ENCODE peak calls at places on chromosomes 6 and 20, in four cellular contexts. One of them, this sample, is unnamed.

GRCh38 chr20:37389844-37390275 is 43.9 kb downstream of the SRC start:
- DNase-seq in hepatocyte: peak; percentile 6
- DNase-seq in thoracic aorta: no peak
- DNase-seq in SK-N-SH: peak; percentile 49
- DNase-seq in this sample: no peak

GRCh38 chr6:96947055-96947454 is 22.5 kb downstream of the KLHL32 start:
- DNase-seq in thoracic aorta: no peak
- DNase-seq in hepatocyte: no peak
- DNase-seq in SK-N-SH: no peak
- DNase-seq in this sample: no peak

GRCh38 chr20:34112600-34113061 is 588 bp upstream of the EIF2S2 start:
- DNase-seq in thoracic aorta: no peak
- DNase-seq in hepatocyte: no peak
- DNase-seq in SK-N-SH: peak; percentile 60
- DNase-seq in this sample: no peak

GRCh38 chr20:41169791-41170351 is 32.5 kb downstream of the PLCG1 start:
- DNase-seq in thoracic aorta: no peak
- DNase-seq in hepatocyte: no peak
- DNase-seq in SK-N-SH: no peak
- DNase-seq in this sample: no peak

GRCh38 chr6:3311798-3312197 is 53.1 kb downstream of the PSMG4 start:
- DNase-seq in SK-N-SH: no peak
- DNase-seq in thoracic aorta: no peak
- DNase-seq in hepatocyte: no peak
- DNase-seq in this sample: no peak

GRCh38 chr6:125904871-125905270 is 51.7 kb upstream of the HINT3 start:
- DNase-seq in thoracic aorta: no peak
- DNase-seq in hepatocyte: no peak
- DNase-seq in SK-N-SH: no peak
- DNase-seq in this sample: no peak

GRCh38 chr6:149082320-149082719 is 235.2 kb upstream of the TAB2 start:
- DNase-seq in hepatocyte: peak; percentile 85
- DNase-seq in SK-N-SH: peak; percentile 58
- DNase-seq in thoracic aorta: peak; percentile 61
- DNase-seq in this sample: no peak

GRCh38 chr6:42154461-42155209 is 12.2 kb upstream of the C6orf132 start:
- DNase-seq in thoracic aorta: no peak
- DNase-seq in SK-N-SH: no peak
- DNase-seq in hepatocyte: no peak
- DNase-seq in this sample: no peak

GRCh38 chr6:150905769-150906168 is 40.3 kb downstream of the MTHFD1L start:
- DNase-seq in thoracic aorta: no peak
- DNase-seq in hepatocyte: no peak
- DNase-seq in SK-N-SH: no peak
- DNase-seq in this sample: no peak
- TF ChIP-seq CTCF in thoracic aorta: peak; percentile 11
- TF ChIP-seq CTCF in hepatocyte: peak; percentile 14
- TF ChIP-seq CTCF in SK-N-SH: peak; percentile 57
- TF ChIP-seq CTCF in this sample: peak; percentile 51

DNA sequence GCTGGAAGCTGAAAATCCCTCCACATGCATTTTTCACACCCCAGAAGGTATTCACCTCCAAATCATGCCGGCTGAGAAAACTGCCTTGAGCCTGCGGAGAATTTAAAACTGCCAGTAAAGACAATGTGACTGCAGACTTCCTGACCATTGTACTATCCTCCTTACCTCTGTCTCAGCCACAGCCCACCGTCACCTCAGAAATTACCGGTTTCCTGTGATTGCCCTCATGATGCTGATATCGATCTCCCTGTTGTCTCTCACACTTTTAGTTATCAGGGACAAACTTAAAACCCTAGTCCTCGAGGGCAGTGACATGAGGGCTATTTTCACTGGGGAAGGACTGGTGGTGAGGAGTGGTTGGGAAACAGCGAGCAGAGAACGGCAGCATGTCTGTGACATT is 30.2 kb upstream of the FOXQ1 start:
- DNase-seq in hepatocyte: no peak
- DNase-seq in SK-N-SH: no peak
- DNase-seq in thoracic aorta: no peak
- DNase-seq in this sample: no peak
- H3K4me3 ChIP-seq in hepatocyte: no peak overlapping the region
- H3K4me3 ChIP-seq in SK-N-SH: no peak overlapping the region
- H3K4me3 ChIP-seq in thoracic aorta: no peak overlapping the region
- H3K4me3 ChIP-seq in this sample: no peak overlapping the region

GRCh38 chr20:58109126-58109880 is 119.2 kb downstream of the ANKRD60 start:
- DNase-seq in hepatocyte: no peak
- DNase-seq in thoracic aorta: no peak
- DNase-seq in SK-N-SH: no peak
- DNase-seq in this sample: no peak

GRCh38 chr20:58111340-58112016 is 117.0 kb downstream of the ANKRD60 start:
- DNase-seq in hepatocyte: no peak
- DNase-seq in thoracic aorta: no peak
- DNase-seq in SK-N-SH: no peak
- DNase-seq in this sample: no peak

GRCh38 chr20:58109918-58110635 is 118.4 kb downstream of the ANKRD60 start:
- DNase-seq in SK-N-SH: no peak
- DNase-seq in hepatocyte: no peak
- DNase-seq in thoracic aorta: no peak
- DNase-seq in this sample: no peak

GRCh38 chr20:58113706-58114105 is 114.7 kb downstream of the ANKRD60 start:
- DNase-seq in hepatocyte: no peak
- DNase-seq in thoracic aorta: no peak
- DNase-seq in SK-N-SH: no peak
- DNase-seq in this sample: no peak

GRCh38 chr20:58112017-58112781 is 116.3 kb downstream of the ANKRD60 start:
- DNase-seq in SK-N-SH: no peak
- DNase-seq in thoracic aorta: no peak
- DNase-seq in hepatocyte: no peak
- DNase-seq in this sample: no peak
- TF ChIP-seq CTCF in SK-N-SH: no peak
- TF ChIP-seq CTCF in thoracic aorta: no peak
- TF ChIP-seq CTCF in hepatocyte: no peak
- TF ChIP-seq CTCF in this sample: no peak

DNA sequence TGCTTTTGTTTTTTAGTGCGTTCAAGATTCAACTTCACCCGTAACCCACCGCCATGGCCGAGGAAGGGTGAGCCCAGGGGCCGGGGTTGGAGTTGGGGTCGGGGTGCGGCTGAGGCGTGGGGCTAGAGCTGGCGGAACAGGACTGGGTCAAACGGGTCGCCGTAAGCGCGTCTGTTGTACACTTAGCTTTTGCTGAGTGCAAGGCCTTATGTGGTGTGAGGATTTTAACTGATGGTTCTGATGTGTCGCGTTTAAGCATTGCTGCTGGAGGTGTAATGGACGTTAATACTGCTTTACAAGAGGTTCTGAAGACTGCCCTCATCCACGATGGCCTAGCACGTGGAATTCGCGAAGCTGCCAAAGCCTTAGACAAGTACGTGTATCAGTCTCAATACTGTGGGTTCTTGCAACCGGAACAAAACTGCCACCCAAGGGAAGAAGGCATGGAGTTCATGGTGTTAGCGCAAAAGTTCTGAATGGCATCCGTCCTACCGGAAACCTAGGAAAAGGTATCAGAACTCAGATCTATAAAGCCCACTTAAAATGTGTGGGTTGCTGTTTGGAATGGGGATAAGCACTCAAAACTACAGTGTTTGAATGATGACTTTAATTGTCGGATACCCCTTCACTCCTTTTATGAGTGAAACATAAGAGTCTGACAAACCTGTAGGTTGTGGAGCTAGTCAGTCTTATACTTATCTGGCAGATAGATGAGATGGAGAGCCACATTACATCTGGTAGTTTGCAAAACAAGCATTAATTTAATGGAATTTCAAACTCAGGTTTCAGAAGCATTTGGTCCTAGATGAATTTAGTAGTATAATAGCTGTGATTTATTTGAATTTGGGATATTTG is 574 bp downstream of the RPS12 start:
- DNase-seq in hepatocyte: no peak
- DNase-seq in SK-N-SH: no peak
- DNase-seq in thoracic aorta: no peak
- DNase-seq in this sample: no peak
- H3K4me3 ChIP-seq in hepatocyte: peak overlapping the region; percentile 97
- H3K4me3 ChIP-seq in SK-N-SH: peak overlapping the region; percentile 83
- H3K4me3 ChIP-seq in thoracic aorta: peak overlapping the region; percentile 83
- H3K4me3 ChIP-seq in this sample: peak overlapping the region; percentile 98

DNA sequence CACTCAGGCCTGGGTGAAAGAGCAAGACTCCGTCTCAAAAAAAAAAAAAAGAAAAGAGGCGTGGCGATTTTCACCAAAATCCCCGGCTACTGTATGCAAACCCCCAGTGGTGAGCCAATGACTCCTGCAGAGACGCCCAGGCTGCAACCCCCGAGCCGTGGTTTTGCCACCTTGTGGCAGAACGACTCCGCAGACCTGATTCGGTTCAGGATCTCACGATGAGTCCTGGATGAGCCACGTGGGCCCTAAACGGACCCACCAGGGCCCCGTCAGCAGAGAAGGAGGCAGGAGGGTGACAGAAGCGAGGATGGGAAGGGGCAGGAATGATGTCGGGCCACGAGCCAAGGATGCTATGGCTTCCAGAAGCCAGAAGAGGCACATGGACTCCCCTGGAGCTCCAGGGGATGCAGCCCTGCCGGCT is 42.5 kb downstream of the SLC2A4RG start:
- DNase-seq in hepatocyte: no peak
- DNase-seq in SK-N-SH: no peak
- DNase-seq in thoracic aorta: no peak
- DNase-seq in this sample: no peak
- TF ChIP-seq CTCF in hepatocyte: no peak
- TF ChIP-seq CTCF in SK-N-SH: no peak
- TF ChIP-seq CTCF in thoracic aorta: no peak
- TF ChIP-seq CTCF in this sample: no peak

GRCh38 chr20:4781637-4782349 is 60.1 kb downstream of the PRND start:
- DNase-seq in thoracic aorta: no peak
- DNase-seq in SK-N-SH: no peak
- DNase-seq in hepatocyte: no peak
- DNase-seq in this sample: no peak
- H3K4me3 ChIP-seq in thoracic aorta: no peak overlapping the region
- H3K4me3 ChIP-seq in SK-N-SH: no peak overlapping the region
- H3K4me3 ChIP-seq in hepatocyte: no peak overlapping the region
- H3K4me3 ChIP-seq in this sample: no peak overlapping the region

DNA sequence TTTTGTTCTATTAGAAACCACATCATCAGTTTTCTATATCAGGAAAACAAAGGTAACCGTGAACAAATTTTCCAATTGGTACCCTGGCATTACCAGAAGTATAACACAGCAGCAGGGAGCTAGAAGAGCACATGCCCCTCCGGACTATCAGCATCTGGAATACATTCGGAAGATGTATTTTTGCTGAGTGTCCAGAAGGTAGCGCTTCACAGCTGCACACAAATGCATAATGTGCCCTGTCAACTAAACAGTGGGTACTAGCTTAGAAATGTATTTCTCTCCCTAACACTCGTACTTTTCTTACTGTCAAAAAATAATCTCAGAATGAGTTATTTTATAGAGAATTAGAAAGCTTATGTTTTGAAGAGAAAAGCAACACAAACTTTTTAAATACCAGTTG is 77.6 kb downstream of the HUS1B start:
- DNase-seq in hepatocyte: peak; percentile 34
- DNase-seq in SK-N-SH: peak; percentile 69
- DNase-seq in thoracic aorta: no peak
- DNase-seq in this sample: no peak
- TF ChIP-seq CTCF in hepatocyte: peak; percentile 44
- TF ChIP-seq CTCF in SK-N-SH: peak; percentile 36
- TF ChIP-seq CTCF in thoracic aorta: no peak
- TF ChIP-seq CTCF in this sample: peak; percentile 31

This sample was measured in retinal pigment epithelial cell.